ENCODE peak calls at places on chromosome 4, in four cellular contexts. One of them, this sample, is unnamed.

GRCh38 chr4:6834867-6835266 is 52.3 kb downstream of the KIAA0232 start:
- DNase-seq in H9: no peak
- DNase-seq in H1: no peak
- DNase-seq in IMR-90: peak; percentile 12
- DNase-seq in this sample: peak; percentile 28

GRCh38 chr4:173167793-173168395 is 717 bp upstream of the GALNT7 start:
- DNase-seq in H9: peak; percentile 66
- DNase-seq in IMR-90: peak; percentile 30
- DNase-seq in H1: no peak
- DNase-seq in this sample: peak; percentile 81

GRCh38 chr4:133287396-133287795 is 138.3 kb downstream of the PCDH10 start:
- DNase-seq in H9: no peak
- DNase-seq in H1: no peak
- DNase-seq in IMR-90: no peak
- DNase-seq in this sample: peak; percentile 77

GRCh38 chr4:10106421-10107039 is 10.1 kb downstream of the WDR1 start:
- DNase-seq in IMR-90: peak; percentile 97
- DNase-seq in H9: no peak
- DNase-seq in H1: no peak
- DNase-seq in this sample: peak; percentile 80

GRCh38 chr4:173747537-173748257 is 217.7 kb upstream of the HAND2 start:
- DNase-seq in H1: no peak
- DNase-seq in IMR-90: no peak
- DNase-seq in H9: no peak
- DNase-seq in this sample: no peak

GRCh38 chr4:13821522-13821921 is 194.0 kb upstream of the BOD1L1 start:
- DNase-seq in H9: peak; percentile 65
- DNase-seq in IMR-90: no peak
- DNase-seq in H1: peak; percentile 48
- DNase-seq in this sample: peak; percentile 74

GRCh38 chr4:188139141-188139540 is at the start of gene TRIML1:
- DNase-seq in IMR-90: no peak
- DNase-seq in H1: no peak
- DNase-seq in H9: no peak
- DNase-seq in this sample: no peak

GRCh38 chr4:54152846-54153600 is 53.1 kb downstream of the GSX2 start:
- DNase-seq in IMR-90: peak; percentile 63
- DNase-seq in H1: no peak
- DNase-seq in H9: no peak
- DNase-seq in this sample: no peak

GRCh38 chr4:145231906-145232700 is 51.7 kb upstream of the OTUD4 start:
- DNase-seq in H9: no peak
- DNase-seq in H1: no peak
- DNase-seq in IMR-90: peak; percentile 65
- DNase-seq in this sample: no peak

GRCh38 chr4:176001171-176002006 is 64.3 kb upstream of the WDR17 start:
- DNase-seq in IMR-90: peak; percentile 0
- DNase-seq in H9: peak; percentile 90
- DNase-seq in H1: peak; percentile 76
- DNase-seq in this sample: peak; percentile 95

GRCh38 chr4:162075691-162076090 is 88.1 kb downstream of the FSTL5 start:
- DNase-seq in H9: no peak
- DNase-seq in IMR-90: no peak
- DNase-seq in H1: no peak
- DNase-seq in this sample: no peak

GRCh38 chr4:180058731-180059215 is 2184.4 kb upstream of the TENM3 start:
- DNase-seq in H1: peak; percentile 81
- DNase-seq in H9: peak; percentile 78
- DNase-seq in IMR-90: peak; percentile 44
- DNase-seq in this sample: peak; percentile 87

GRCh38 chr4:119040711-119041185 is 94.9 kb upstream of the MYOZ2 start:
- DNase-seq in H1: no peak
- DNase-seq in IMR-90: peak; percentile 93
- DNase-seq in H9: peak; percentile 60
- DNase-seq in this sample: peak; percentile 28

GRCh38 chr4:186765673-186766546 is 42.3 kb upstream of the FAT1 start:
- DNase-seq in H9: no peak
- DNase-seq in IMR-90: no peak
- DNase-seq in H1: no peak
- DNase-seq in this sample: peak; percentile 40

GRCh38 chr4:81069706-81070331 is 39.3 kb downstream of the BMP3 start:
- DNase-seq in IMR-90: peak; percentile 90
- DNase-seq in H1: peak; percentile 66
- DNase-seq in H9: peak; percentile 86
- DNase-seq in this sample: peak; percentile 95

GRCh38 chr4:148060264-148061138 is 328.6 kb downstream of the ARHGAP10 start:
- DNase-seq in IMR-90: no peak
- DNase-seq in H9: no peak
- DNase-seq in H1: no peak
- DNase-seq in this sample: no peak

GRCh38 chr4:8765084-8765483 is 106.6 kb downstream of the HMX1 start:
- DNase-seq in H1: no peak
- DNase-seq in IMR-90: no peak
- DNase-seq in H9: no peak
- DNase-seq in this sample: no peak

GRCh38 chr4:136355970-136356369 is 1176.3 kb downstream of the PCDH18 start:
- DNase-seq in IMR-90: no peak
- DNase-seq in H1: no peak
- DNase-seq in H9: peak; percentile 31
- DNase-seq in this sample: no peak

GRCh38 chr4:170248576-170248975 is 158.8 kb upstream of the AADAT start:
- DNase-seq in IMR-90: no peak
- DNase-seq in H9: no peak
- DNase-seq in H1: no peak
- DNase-seq in this sample: no peak

GRCh38 chr4:181670506-181670905 is 572.7 kb upstream of the TENM3 start:
- DNase-seq in H1: no peak
- DNase-seq in IMR-90: no peak
- DNase-seq in H9: no peak
- DNase-seq in this sample: no peak

GRCh38 chr4:74161676-74162450 is 3.9 kb downstream of the MTHFD2L start:
- DNase-seq in H9: no peak
- DNase-seq in IMR-90: peak; percentile 11
- DNase-seq in H1: no peak
- DNase-seq in this sample: no peak

GRCh38 chr4:185394568-185395254 is 1.0 kb downstream of the LRP2BP start:
- DNase-seq in IMR-90: no peak
- DNase-seq in H9: no peak
- DNase-seq in H1: no peak
- DNase-seq in this sample: no peak

GRCh38 chr4:176726803-176727202 is 65.9 kb downstream of the VEGFC start:
- DNase-seq in H9: no peak
- DNase-seq in IMR-90: peak; percentile 97
- DNase-seq in H1: no peak
- DNase-seq in this sample: no peak

GRCh38 chr4:40953253-40954118 is 203.7 kb downstream of the NSUN7 start:
- DNase-seq in H9: no peak
- DNase-seq in H1: no peak
- DNase-seq in IMR-90: no peak
- DNase-seq in this sample: no peak

GRCh38 chr4:144090744-144091143 is 49.8 kb downstream of the GYPA start:
- DNase-seq in IMR-90: no peak
- DNase-seq in H1: no peak
- DNase-seq in H9: no peak
- DNase-seq in this sample: no peak

DNA sequence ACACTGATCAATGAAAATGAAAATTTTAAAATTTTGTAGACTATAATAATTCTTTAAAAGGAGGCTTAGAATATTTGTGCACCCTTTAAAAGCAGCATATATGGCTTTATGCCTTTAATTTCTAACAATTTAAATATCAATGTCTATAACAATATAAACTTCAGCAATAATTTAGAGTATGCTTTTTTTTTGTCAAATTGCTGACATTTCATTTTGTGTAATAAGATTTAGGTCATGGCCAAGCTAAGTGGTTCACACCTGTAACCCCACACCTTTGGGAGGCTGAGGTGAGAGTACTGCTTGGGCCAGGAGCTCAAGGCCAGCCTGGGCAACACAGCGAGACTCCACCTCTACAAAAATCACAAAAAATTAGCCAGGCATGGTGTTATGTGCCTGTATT is 86.2 kb downstream of the PDGFC start:
- DNase-seq in H1: no peak
- DNase-seq in H9: no peak
- DNase-seq in IMR-90: no peak
- DNase-seq in this sample: no peak
- H3K56ac ChIP-seq in H1: no peak overlapping the region
- H3K56ac ChIP-seq in H9: no peak overlapping the region
- H3K56ac ChIP-seq in IMR-90: no peak overlapping the region
- H3K56ac ChIP-seq in this sample: no peak overlapping the region

GRCh38 chr4:2259541-2260267 is 2.2 kb downstream of the MXD4 start:
- DNase-seq in H9: no peak
- DNase-seq in H1: no peak
- DNase-seq in IMR-90: no peak
- DNase-seq in this sample: no peak
- H3K4ac ChIP-seq in H9: no peak overlapping the region
- H3K4ac ChIP-seq in H1: no peak overlapping the region
- H3K4ac ChIP-seq in IMR-90: no peak overlapping the region
- H3K4ac ChIP-seq in this sample: no peak overlapping the region

DNA sequence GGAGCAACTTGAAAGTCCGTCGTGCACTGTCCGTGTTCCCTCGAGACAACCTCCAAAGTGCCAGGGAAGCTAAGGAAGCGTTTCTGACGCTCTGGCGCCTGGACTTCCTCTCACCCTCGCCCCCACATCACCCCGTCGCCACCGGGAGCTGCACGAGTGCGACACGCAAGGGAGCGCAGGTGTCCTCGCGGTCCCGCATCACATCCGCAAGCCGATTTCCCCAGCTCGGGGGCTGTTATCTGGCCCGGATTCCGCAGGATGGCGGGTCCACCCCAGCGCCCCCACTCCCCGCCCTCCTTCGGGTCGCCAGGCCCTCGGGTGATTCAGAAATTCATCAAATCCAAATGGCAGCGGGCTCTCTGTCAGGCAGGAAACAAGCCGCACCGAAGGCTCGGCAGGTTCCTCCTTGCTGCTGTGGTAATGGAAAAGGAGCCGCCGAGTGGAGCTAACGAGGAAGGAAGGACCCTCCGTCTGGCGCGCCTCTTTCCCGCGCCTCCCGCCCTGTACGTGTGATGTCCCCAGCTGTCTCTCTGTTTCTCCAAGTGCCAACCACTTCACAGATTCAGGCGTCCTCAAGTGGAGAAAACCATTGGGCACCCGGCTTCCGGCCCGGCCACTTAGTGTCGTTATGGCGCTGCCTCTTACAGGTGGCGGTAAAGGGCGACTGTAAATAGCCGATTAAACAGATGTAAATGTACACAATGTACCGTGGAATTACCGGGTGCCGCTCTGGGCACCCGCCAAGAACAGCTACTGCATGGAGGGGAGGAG is 901 bp upstream of the SETD7 start:
- DNase-seq in H9: peak; percentile 64
- DNase-seq in H1: peak; percentile 74
- DNase-seq in IMR-90: no peak
- DNase-seq in this sample: peak; percentile 81
- H3K18ac ChIP-seq in H9: no peak overlapping the region
- H3K18ac ChIP-seq in H1: peak overlapping the region; percentile 56
- H3K18ac ChIP-seq in IMR-90: no peak overlapping the region
- H3K18ac ChIP-seq in this sample: peak overlapping the region; percentile 18

GRCh38 chr4:33067221-33067620 is 2347.1 kb downstream of the PCDH7 start:
- DNase-seq in H9: no peak
- DNase-seq in H1: no peak
- DNase-seq in IMR-90: peak; percentile 18
- DNase-seq in this sample: no peak

GRCh38 chr4:33062155-33062554 is 2342.0 kb downstream of the PCDH7 start:
- DNase-seq in IMR-90: no peak
- DNase-seq in H1: no peak
- DNase-seq in H9: no peak
- DNase-seq in this sample: no peak

GRCh38 chr4:33063238-33063637 is 2343.1 kb downstream of the PCDH7 start:
- DNase-seq in IMR-90: peak; percentile 54
- DNase-seq in H9: no peak
- DNase-seq in H1: no peak
- DNase-seq in this sample: no peak

GRCh38 chr4:33068539-33068938 is 2348.4 kb downstream of the PCDH7 start:
- DNase-seq in H1: no peak
- DNase-seq in H9: no peak
- DNase-seq in IMR-90: no peak
- DNase-seq in this sample: no peak

DNA sequence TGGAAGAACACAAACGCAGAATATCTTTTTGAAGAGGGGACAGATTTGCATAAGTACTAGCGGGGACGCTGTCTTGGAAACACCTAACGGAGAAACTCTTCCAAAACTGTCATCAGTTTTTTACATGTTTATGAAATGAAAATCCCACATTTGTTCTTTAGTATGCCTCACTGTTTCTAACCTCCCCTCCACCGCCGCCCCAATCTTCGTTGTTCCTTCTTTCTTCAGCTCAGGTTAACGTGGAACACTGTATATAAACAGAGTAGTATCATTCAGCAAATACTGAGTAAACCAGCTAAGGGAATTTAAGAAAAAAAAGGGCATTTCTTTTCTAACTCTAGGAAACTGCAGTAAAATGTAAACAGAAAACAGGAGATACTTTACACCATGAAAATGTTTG is 2345.6 kb downstream of the PCDH7 start:
- DNase-seq in H9: no peak
- DNase-seq in IMR-90: no peak
- DNase-seq in H1: no peak
- DNase-seq in this sample: no peak
- H3K56ac ChIP-seq in H9: no peak overlapping the region
- H3K56ac ChIP-seq in IMR-90: no peak overlapping the region
- H3K56ac ChIP-seq in H1: no peak overlapping the region
- H3K56ac ChIP-seq in this sample: no peak overlapping the region

GRCh38 chr4:189178125-189178746 is 762.4 kb upstream of the FRG1 start:
- DNase-seq in H9: peak; percentile 52
- DNase-seq in H1: no peak
- DNase-seq in IMR-90: no peak
- DNase-seq in this sample: no peak
- H3K4ac ChIP-seq in H9: no peak overlapping the region
- H3K4ac ChIP-seq in H1: peak overlapping the region; percentile 92
- H3K4ac ChIP-seq in IMR-90: no peak overlapping the region
- H3K4ac ChIP-seq in this sample: no peak overlapping the region

DNA sequence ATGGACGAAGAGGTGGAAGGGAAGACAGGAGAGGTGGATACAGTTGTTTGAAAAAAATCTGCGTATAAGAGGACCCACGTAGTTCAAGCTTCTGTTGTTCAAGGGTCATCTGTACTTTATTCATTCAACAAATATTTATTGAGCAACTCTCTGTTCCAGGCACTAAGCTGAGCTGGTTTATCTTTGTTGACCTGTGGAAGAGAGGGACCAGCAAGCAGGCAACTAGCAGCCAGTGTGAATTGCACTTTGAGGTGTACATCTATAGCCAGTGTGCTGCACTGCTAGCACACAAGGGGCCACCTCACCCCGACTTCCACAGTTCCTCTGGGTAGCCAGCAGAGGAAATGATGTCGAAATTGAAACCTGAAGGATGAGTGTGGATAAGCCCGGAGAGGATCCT is 191.4 kb downstream of the SOWAHB start:
- DNase-seq in H1: no peak
- DNase-seq in H9: no peak
- DNase-seq in IMR-90: no peak
- DNase-seq in this sample: no peak
- H3K18ac ChIP-seq in H1: no peak overlapping the region
- H3K18ac ChIP-seq in H9: peak overlapping the region; percentile 57
- H3K18ac ChIP-seq in IMR-90: peak overlapping the region; percentile 19
- H3K18ac ChIP-seq in this sample: peak overlapping the region; percentile 55

GRCh38 chr4:76892001-76892400 is 5.9 kb downstream of the SOWAHB start:
- DNase-seq in IMR-90: peak; percentile 11
- DNase-seq in H1: no peak
- DNase-seq in H9: no peak
- DNase-seq in this sample: no peak
- H3K56ac ChIP-seq in IMR-90: no peak overlapping the region
- H3K56ac ChIP-seq in H1: no peak overlapping the region
- H3K56ac ChIP-seq in H9: no peak overlapping the region
- H3K56ac ChIP-seq in this sample: no peak overlapping the region

GRCh38 chr4:139469869-139470268 is 15.9 kb downstream of the RAB33B start:
- DNase-seq in H1: no peak
- DNase-seq in H9: no peak
- DNase-seq in IMR-90: no peak
- DNase-seq in this sample: no peak
- H3K4ac ChIP-seq in H1: no peak overlapping the region
- H3K4ac ChIP-seq in H9: no peak overlapping the region
- H3K4ac ChIP-seq in IMR-90: no peak overlapping the region
- H3K4ac ChIP-seq in this sample: no peak overlapping the region

This sample was measured in mesendoderm.